ENCODE peak calls at places on chromosomes 6 and 20, in nine cellular contexts. L, N, A, W, V, K, S, O and Q are unnamed samples.

GRCh38 chr6:144150673-144151009 is 324 bp downstream of the STX11 start:
- DNase-seq in K (peak; percentile 14), W (no peak), N (no peak), S (no peak), V (peak; percentile 61), O (no peak), A (no peak), L (peak; percentile 31), Q (no peak)

GRCh38 chr20:362271-363254 is 15.7 kb downstream of the NRSN2 start:
- DNase-seq in S (no peak), A (peak; percentile 93), W (peak; percentile 85), O (peak; percentile 90), N (no peak), K (peak; percentile 96), V (peak; percentile 32), L (peak; percentile 81), Q (no peak)

GRCh38 chr6:155080876-155081845 is 86.0 kb downstream of the TIAM2 start:
- DNase-seq in N (peak; percentile 41), V (no peak), A (no peak), W (peak; percentile 11), O (no peak), K (peak; percentile 62), L (peak; percentile 99), S (no peak), Q (no peak)

GRCh38 chr6:35360349-35361138 is 18.2 kb downstream of the PPARD start:
- DNase-seq in L (no peak), V (no peak), A (peak; percentile 71), W (peak; percentile 36), S (no peak), O (no peak), K (peak; percentile 63), N (no peak), Q (no peak)

GRCh38 chr6:167306401-167306998 is 15.4 kb downstream of the UNC93A start:
- DNase-seq in S (no peak), W (no peak), N (no peak), K (peak; percentile 47), L (no peak), V (no peak), O (no peak), A (no peak), Q (no peak)

GRCh38 chr6:62740171-62740570 is 454.1 kb upstream of the KHDRBS2 start:
- DNase-seq in W (no peak), N (no peak), O (no peak), L (no peak), V (no peak), S (no peak), K (no peak), A (no peak), Q (no peak)

GRCh38 chr20:41160686-41161085 is 23.3 kb downstream of the PLCG1 start:
- DNase-seq in K (no peak), L (no peak), S (no peak), N (no peak), O (no peak), W (no peak), V (no peak), A (no peak), Q (no peak)

GRCh38 chr20:62408640-62409039 is 1.6 kb upstream of the CABLES2 start:
- DNase-seq in O (no peak), W (no peak), V (no peak), A (no peak), N (no peak), K (no peak), L (no peak), S (no peak), Q (no peak)

GRCh38 chr20:52975024-52975732 is 3.0 kb downstream of the TSHZ2 start:
- DNase-seq in N (no peak), L (no peak), W (no peak), K (no peak), A (no peak), O (no peak), V (no peak), S (no peak), Q (no peak)

GRCh38 chr20:46350986-46351267 is 42.6 kb upstream of the CDH22 start:
- DNase-seq in A (no peak), L (no peak), V (no peak), O (no peak), K (no peak), S (no peak), N (no peak), W (no peak), Q (no peak)

GRCh38 chr6:41688256-41688965 is 47.0 kb downstream of the TFEB start:
- DNase-seq in S (no peak), W (no peak), N (no peak), O (no peak), V (no peak), A (no peak), K (no peak), L (no peak), Q (no peak)

GRCh38 chr6:65649392-65649791 is 57.6 kb downstream of the EYS start:
- DNase-seq in L (no peak), S (no peak), V (no peak), A (no peak), N (no peak), W (no peak), O (no peak), K (no peak), Q (no peak)

GRCh38 chr6:47047479-47048411 is 5.6 kb upstream of the ADGRF1 start:
- DNase-seq in K (peak; percentile 98), S (peak; percentile 53), N (no peak), W (peak; percentile 77), A (peak; percentile 37), O (no peak), V (peak; percentile 40), L (peak; percentile 68), Q (peak; percentile 17)

GRCh38 chr6:46410330-46410953 is 80.8 kb downstream of the RCAN2 start:
- DNase-seq in K (peak; percentile 26), L (peak; percentile 35), W (peak; percentile 15), N (no peak), O (no peak), S (peak; percentile 70), V (peak; percentile 49), A (no peak), Q (no peak)